ENCODE peak calls at places on chromosomes 11 and 22, in six cellular contexts. J is prostate gland, L is cardiac fibroblast, D is brain microvascular endothelial cell, T is endodermal cell, U is thyroid gland. W is an unnamed sample.

GRCh38 chr11:45463541-45463940 is 177.4 kb upstream of the SYT13 start:
- DNase-seq in J (no peak), L (no peak), D (no peak), T (no peak), U (no peak), W (no peak)

GRCh38 chr11:111870887-111871692 is at the start of gene ALG9:
- DNase-seq in J (peak; percentile 71), L (peak; percentile 89), D (peak; percentile 85), T (peak; percentile 93), U (peak; percentile 82), W (peak; percentile 89)

GRCh38 chr11:69497221-69497787 is 15.8 kb downstream of the LINC01488 start:
- DNase-seq in J (peak; percentile 35), L (peak; percentile 96), D (peak; percentile 96), T (no peak), U (peak; percentile 73), W (no peak)

GRCh38 chr11:104852811-104853210 is 45.4 kb downstream of the CASP12 start:
- DNase-seq in J (no peak), L (no peak), D (peak; percentile 1), T (no peak), U (no peak), W (no peak)

GRCh38 chr22:49425356-49425755 is 402.3 kb downstream of the BRD1 start:
- DNase-seq in J (no peak), L (no peak), D (no peak), T (no peak), U (peak; percentile 56), W (no peak)

GRCh38 chr11:107331728-107332127 is 125.9 kb downstream of the CWF19L2 start:
- DNase-seq in J (no peak), L (no peak), D (no peak), T (no peak), U (no peak), W (no peak)

GRCh38 chr11:84819128-84819527 is 808.0 kb downstream of the DLG2 start:
- DNase-seq in J (no peak), L (no peak), D (peak; percentile 6), T (no peak), U (peak; percentile 60), W (no peak)

GRCh38 chr11:128632151-128632791 is 44.9 kb upstream of the ETS1 start:
- DNase-seq in J (no peak), L (peak; percentile 82), D (peak; percentile 45), T (peak; percentile 89), U (peak; percentile 37), W (no peak)

GRCh38 chr11:61333638-61334433 is 808 bp downstream of the TKFC start:
- DNase-seq in J (no peak), L (no peak), D (no peak), T (no peak), U (no peak), W (no peak)

GRCh38 chr11:119371778-119372182 is 9.7 kb downstream of the USP2 start:
- DNase-seq in J (no peak), L (no peak), D (no peak), T (peak; percentile 40), U (peak; percentile 28), W (no peak)

GRCh38 chr11:119371067-119371601 is 10.4 kb downstream of the USP2 start:
- DNase-seq in J (no peak), L (no peak), D (no peak), T (no peak), U (no peak), W (no peak)

GRCh38 chr11:119372260-119373058 is 9.0 kb downstream of the USP2 start:
- DNase-seq in J (no peak), L (no peak), D (no peak), T (peak; percentile 36), U (no peak), W (no peak)

GRCh38 chr11:119369035-119369925 is 12.2 kb downstream of the USP2 start:
- DNase-seq in J (no peak), L (no peak), D (no peak), T (no peak), U (peak; percentile 32), W (no peak)

GRCh38 chr11:119370486-119371046 is 10.9 kb downstream of the USP2 start:
- DNase-seq in J (no peak), L (no peak), D (no peak), T (peak; percentile 68), U (peak; percentile 88), W (no peak)
- TF ChIP-seq CTCF in J (no peak), L (no peak), D (no peak), T (no peak), U (no peak), W (no peak)

DNA sequence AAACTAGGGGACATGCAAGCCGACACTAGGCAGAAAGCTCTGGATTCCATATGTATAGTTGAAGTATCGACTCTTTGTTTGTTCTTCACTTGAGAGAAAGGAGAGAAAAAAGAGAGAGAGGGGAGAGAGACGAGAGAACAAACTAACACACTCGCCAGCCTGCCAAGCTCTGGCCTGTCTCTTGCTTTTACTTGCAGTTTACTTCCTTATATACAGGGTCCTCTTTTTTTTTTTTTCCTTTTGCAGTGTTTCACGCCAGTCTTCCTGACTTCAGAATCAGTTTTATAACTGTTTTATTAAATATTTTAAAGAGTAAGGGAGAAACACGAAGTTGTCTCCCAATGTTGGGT is 19.9 kb downstream of the TEAD1 start:
- DNase-seq in J (peak; percentile 40), L (peak; percentile 61), D (no peak), T (no peak), U (peak; percentile 56), W (no peak)
- H3K4me3 ChIP-seq in J (peak overlapping the region; percentile 18), L (peak overlapping the region; percentile 26), D (peak overlapping the region; percentile 27), T (no peak overlapping the region), U (no peak overlapping the region), W (no peak overlapping the region)

DNA sequence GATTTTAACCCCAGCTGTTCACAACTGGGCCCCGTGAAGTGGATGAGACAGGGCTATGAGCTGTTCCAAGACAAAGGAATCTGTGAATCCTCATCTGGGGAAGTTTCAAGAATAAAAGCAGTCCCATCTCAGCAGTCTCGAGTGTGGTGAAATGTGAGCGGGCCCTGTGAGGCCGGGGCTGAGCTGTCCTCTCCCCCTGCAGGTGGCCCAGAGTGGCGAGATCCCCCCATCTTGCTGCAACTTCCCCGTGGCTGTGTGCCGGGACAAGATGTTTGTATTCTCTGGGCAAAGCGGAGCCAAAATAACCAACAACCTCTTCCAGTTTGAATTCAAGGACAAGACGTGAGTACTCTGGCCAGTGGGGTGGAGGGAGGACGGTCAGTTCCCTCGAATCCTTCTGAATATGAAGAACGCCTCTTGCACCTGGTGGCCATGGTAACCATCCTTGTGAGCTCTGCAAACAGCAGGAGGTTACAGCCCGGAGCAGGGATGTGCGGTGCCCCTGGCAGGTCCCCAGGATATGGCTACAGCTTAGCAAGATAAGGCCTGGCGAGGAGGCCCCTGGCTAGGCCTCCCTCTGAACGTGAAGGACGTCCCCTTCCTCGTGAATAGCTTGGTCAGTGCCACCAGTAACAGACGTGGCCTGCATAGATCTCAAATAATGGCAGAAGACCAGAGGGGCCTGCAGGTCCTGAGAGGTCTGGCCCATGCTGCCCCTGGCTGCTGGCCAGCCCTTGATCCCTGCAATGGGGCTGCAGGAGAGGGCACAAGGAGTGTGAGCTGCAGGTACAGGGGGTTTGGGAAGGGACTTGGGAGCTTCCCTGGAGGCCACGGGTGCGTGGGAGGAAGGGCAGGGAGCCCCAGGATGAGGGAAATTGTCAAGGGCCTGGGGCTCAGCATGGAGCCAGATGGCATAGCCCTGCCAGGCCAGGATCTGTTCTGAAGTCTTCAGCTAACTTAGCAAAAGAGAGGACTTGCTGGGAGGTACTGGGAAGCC is 8.4 kb downstream of the LZTR1 start:
- DNase-seq in J (no peak), L (no peak), D (no peak), T (no peak), U (no peak), W (no peak)
- TF ChIP-seq CTCF in J (no peak), L (no peak), D (no peak), T (no peak), U (no peak), W (no peak)

DNA sequence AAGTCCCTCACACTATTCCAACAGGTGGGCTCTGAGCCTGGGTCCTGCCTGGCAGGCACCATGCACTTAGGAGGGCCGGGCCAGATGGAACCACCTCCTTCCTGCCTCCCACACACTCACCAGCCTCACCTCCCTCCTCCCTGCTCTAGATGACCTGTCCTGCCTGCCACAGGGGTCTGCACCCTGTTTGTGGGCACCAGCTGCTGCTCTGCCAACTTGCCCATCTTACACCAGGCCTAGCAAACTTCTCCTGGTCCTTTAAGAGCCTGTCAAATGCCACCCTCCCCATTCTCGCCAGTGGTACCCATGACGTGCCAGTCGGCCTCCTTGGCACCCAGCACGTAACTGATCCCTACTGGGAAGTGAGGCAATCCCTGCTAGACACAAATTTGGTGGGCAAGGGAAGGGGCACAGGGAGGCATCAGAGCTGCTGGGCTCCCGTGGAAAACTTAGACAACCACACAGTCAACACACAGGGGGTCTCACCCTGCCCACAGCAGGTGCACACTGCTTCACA is 3.1 kb downstream of the MOB2 start:
- DNase-seq in J (no peak), L (no peak), D (no peak), T (no peak), U (no peak), W (no peak)
- H3K4me3 ChIP-seq in J (no peak overlapping the region), L (no peak overlapping the region), D (no peak overlapping the region), T (no peak overlapping the region), U (no peak overlapping the region), W (no peak overlapping the region)

GRCh38 chr22:27761036-27761435 is 40.5 kb downstream of the MN1 start:
- DNase-seq in J (no peak), L (no peak), D (no peak), T (no peak), U (no peak), W (no peak)
- TF ChIP-seq CTCF in J (no peak), L (no peak), D (no peak), T (no peak), U (no peak), W (no peak)

DNA sequence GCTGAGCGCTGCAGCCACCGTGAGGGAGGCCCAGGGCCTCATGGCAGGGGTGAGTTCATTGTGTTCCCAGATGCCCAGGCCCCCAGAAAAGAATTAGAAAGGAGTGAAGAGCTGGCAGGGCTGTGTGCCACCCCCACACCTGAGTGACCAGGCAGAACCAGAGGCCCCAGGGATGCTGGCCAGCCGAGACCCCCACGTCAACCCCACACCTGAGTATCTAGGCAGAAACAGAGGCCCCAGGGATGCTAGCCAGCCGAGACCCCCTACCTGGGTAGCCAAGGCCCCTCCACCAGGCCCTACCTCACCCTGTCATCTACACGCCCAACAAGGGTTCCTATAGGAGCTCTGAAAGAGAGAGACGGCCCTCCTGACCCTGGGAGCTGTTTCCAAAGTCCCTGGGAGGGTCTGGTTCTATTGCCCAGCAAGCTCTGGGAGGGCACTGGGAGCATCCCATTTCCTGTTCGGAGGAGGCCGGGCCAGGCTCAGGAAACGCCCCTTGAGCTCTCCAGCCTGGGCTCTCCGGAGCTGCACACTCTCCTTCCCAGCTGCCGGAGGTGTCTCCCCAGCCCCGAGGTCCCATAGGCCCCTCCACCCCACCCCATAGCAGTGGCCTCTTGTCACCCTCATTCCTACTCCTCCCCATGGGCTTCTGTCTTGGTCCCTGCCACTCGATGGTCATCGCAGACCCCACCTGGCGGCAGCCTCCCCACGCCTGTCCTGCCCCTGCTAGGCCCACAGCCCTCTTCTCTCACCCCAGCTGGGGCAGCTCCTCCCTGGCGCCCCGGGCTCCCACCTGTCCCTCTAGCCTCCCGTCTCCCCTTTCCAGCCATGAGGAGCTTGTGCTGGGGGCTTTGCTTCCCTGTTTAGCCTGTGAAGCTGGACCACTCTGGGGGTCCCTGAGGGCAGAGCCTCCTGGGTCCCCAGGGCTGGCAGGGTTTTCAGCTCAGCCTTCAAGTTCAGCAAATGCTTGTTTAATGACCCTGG is 2.6 kb downstream of the TSPAN32 start:
- DNase-seq in J (no peak), L (peak; percentile 45), D (no peak), T (peak; percentile 60), U (no peak), W (no peak)
- H3K4me3 ChIP-seq in J (no peak overlapping the region), L (no peak overlapping the region), D (no peak overlapping the region), T (no peak overlapping the region), U (no peak overlapping the region), W (no peak overlapping the region)

W was measured in GM06990.